ENCODE peak calls at places on chromosomes 11 and 22, in five cellular contexts. One of them, this sample, is unnamed. For H3K4me1 and H3K79me2, the result is how much of the 10 kb centered on the place peaks cover.

GRCh38 chr11:119338946-119339580 is 1.6 kb downstream of the C1QTNF5 start:
- DNase-seq in endothelial cell of umbilical vein: peak
- DNase-seq in HCT116: no peak
- DNase-seq in neural progenitor cell: no peak
- DNase-seq in fibroblast of lung: no peak
- DNase-seq in this sample: no peak

GRCh38 chr11:1221848-1222311 is 986 bp upstream of the MUC5B start:
- DNase-seq in HCT116: no peak
- DNase-seq in neural progenitor cell: no peak
- DNase-seq in fibroblast of lung: no peak
- DNase-seq in endothelial cell of umbilical vein: no peak
- DNase-seq in this sample: no peak

GRCh38 chr22:49554741-49555140 is 272.9 kb downstream of the BRD1 start:
- DNase-seq in endothelial cell of umbilical vein: no peak
- DNase-seq in fibroblast of lung: no peak
- DNase-seq in neural progenitor cell: no peak
- DNase-seq in HCT116: no peak
- DNase-seq in this sample: no peak

GRCh38 chr22:31626427-31627150 is 35.4 kb downstream of the PISD start:
- DNase-seq in neural progenitor cell: no peak
- DNase-seq in HCT116: no peak
- DNase-seq in endothelial cell of umbilical vein: no peak
- DNase-seq in fibroblast of lung: no peak
- DNase-seq in this sample: no peak

GRCh38 chr11:12692238-12693074 is 18.2 kb downstream of the TEAD1 start:
- DNase-seq in fibroblast of lung: peak
- DNase-seq in HCT116: peak
- DNase-seq in endothelial cell of umbilical vein: peak
- DNase-seq in neural progenitor cell: peak
- DNase-seq in this sample: peak

GRCh38 chr11:36023922-36024321 is 80.1 kb downstream of the LDLRAD3 start:
- DNase-seq in fibroblast of lung: peak
- DNase-seq in endothelial cell of umbilical vein: peak
- DNase-seq in HCT116: no peak
- DNase-seq in neural progenitor cell: no peak
- DNase-seq in this sample: peak

GRCh38 chr11:95248666-95249467 is 17.9 kb upstream of the SESN3 start:
- DNase-seq in fibroblast of lung: no peak
- DNase-seq in endothelial cell of umbilical vein: no peak
- DNase-seq in HCT116: no peak
- DNase-seq in neural progenitor cell: peak
- DNase-seq in this sample: no peak

GRCh38 chr11:8293171-8293570 is 29.5 kb upstream of the LMO1 start:
- DNase-seq in endothelial cell of umbilical vein: no peak
- DNase-seq in fibroblast of lung: no peak
- DNase-seq in neural progenitor cell: peak
- DNase-seq in HCT116: no peak
- DNase-seq in this sample: no peak

GRCh38 chr11:115291391-115291744 is 212.8 kb downstream of the CADM1 start:
- DNase-seq in neural progenitor cell: no peak
- DNase-seq in fibroblast of lung: no peak
- DNase-seq in endothelial cell of umbilical vein: no peak
- DNase-seq in HCT116: no peak
- DNase-seq in this sample: no peak

GRCh38 chr11:11608783-11609232 is 13.0 kb downstream of the GALNT18 start:
- DNase-seq in endothelial cell of umbilical vein: no peak
- DNase-seq in neural progenitor cell: no peak
- DNase-seq in HCT116: no peak
- DNase-seq in fibroblast of lung: peak
- DNase-seq in this sample: peak

GRCh38 chr11:11977206-11977938 is 31.1 kb downstream of the DKK3 start:
- DNase-seq in neural progenitor cell: no peak
- DNase-seq in fibroblast of lung: peak
- DNase-seq in endothelial cell of umbilical vein: peak
- DNase-seq in HCT116: peak
- DNase-seq in this sample: peak

GRCh38 chr11:14513800-14514199 is 6.4 kb downstream of the PSMA1 start:
- DNase-seq in HCT116: no peak
- DNase-seq in endothelial cell of umbilical vein: no peak
- DNase-seq in fibroblast of lung: no peak
- DNase-seq in neural progenitor cell: no peak
- DNase-seq in this sample: no peak

GRCh38 chr11:118612378-118612777 is 5.0 kb downstream of the PHLDB1 start:
- DNase-seq in neural progenitor cell: peak
- DNase-seq in fibroblast of lung: peak
- DNase-seq in endothelial cell of umbilical vein: peak
- DNase-seq in HCT116: no peak
- DNase-seq in this sample: no peak

GRCh38 chr22:41184679-41185078 is 20.4 kb upstream of the L3MBTL2 start:
- DNase-seq in endothelial cell of umbilical vein: peak
- DNase-seq in neural progenitor cell: no peak
- DNase-seq in fibroblast of lung: no peak
- DNase-seq in HCT116: no peak
- DNase-seq in this sample: no peak

GRCh38 chr11:8937159-8937558 is 4.4 kb upstream of the C11orf16 start:
- DNase-seq in fibroblast of lung: no peak
- DNase-seq in endothelial cell of umbilical vein: no peak
- DNase-seq in HCT116: no peak
- DNase-seq in neural progenitor cell: no peak
- DNase-seq in this sample: no peak

GRCh38 chr11:24622262-24622661 is 125.4 kb downstream of the LUZP2 start:
- DNase-seq in neural progenitor cell: no peak
- DNase-seq in fibroblast of lung: no peak
- DNase-seq in endothelial cell of umbilical vein: no peak
- DNase-seq in HCT116: no peak
- DNase-seq in this sample: no peak

GRCh38 chr22:38402204-38402603 is 52.8 kb downstream of the KCNJ4 start:
- DNase-seq in HCT116: no peak
- DNase-seq in fibroblast of lung: no peak
- DNase-seq in neural progenitor cell: no peak
- DNase-seq in endothelial cell of umbilical vein: no peak
- DNase-seq in this sample: no peak

GRCh38 chr11:61969838-61970452 is 2.5 kb upstream of the FTH1 start:
- DNase-seq in endothelial cell of umbilical vein: peak
- DNase-seq in neural progenitor cell: no peak
- DNase-seq in fibroblast of lung: peak
- DNase-seq in HCT116: no peak
- DNase-seq in this sample: peak

GRCh38 chr11:40290031-40290650 is 1169.3 kb downstream of the LRRC4C start:
- DNase-seq in HCT116: no peak
- DNase-seq in fibroblast of lung: peak
- DNase-seq in neural progenitor cell: no peak
- DNase-seq in endothelial cell of umbilical vein: no peak
- DNase-seq in this sample: peak

GRCh38 chr11:10076458-10077141 is 217.4 kb downstream of the SBF2 start:
- DNase-seq in endothelial cell of umbilical vein: peak
- DNase-seq in neural progenitor cell: peak
- DNase-seq in fibroblast of lung: peak
- DNase-seq in HCT116: peak
- DNase-seq in this sample: peak

GRCh38 chr22:31923166-31923565 is 21.2 kb upstream of the YWHAH start:
- DNase-seq in endothelial cell of umbilical vein: peak
- DNase-seq in HCT116: no peak
- DNase-seq in neural progenitor cell: no peak
- DNase-seq in fibroblast of lung: no peak
- DNase-seq in this sample: no peak

GRCh38 chr11:27076121-27076589 is 35.5 kb downstream of the BBOX1 start:
- DNase-seq in fibroblast of lung: no peak
- DNase-seq in neural progenitor cell: peak
- DNase-seq in endothelial cell of umbilical vein: no peak
- DNase-seq in HCT116: no peak
- DNase-seq in this sample: no peak

GRCh38 chr11:2404735-2405196 is 4.2 kb downstream of the TSSC4 start:
- DNase-seq in fibroblast of lung: no peak
- DNase-seq in endothelial cell of umbilical vein: no peak
- DNase-seq in neural progenitor cell: no peak
- DNase-seq in HCT116: no peak
- DNase-seq in this sample: no peak

GRCh38 chr11:75591371-75591770 is 29.3 kb downstream of the SERPINH1 start:
- DNase-seq in neural progenitor cell: no peak
- DNase-seq in HCT116: no peak
- DNase-seq in endothelial cell of umbilical vein: no peak
- DNase-seq in fibroblast of lung: no peak
- DNase-seq in this sample: no peak

GRCh38 chr11:47216141-47216798 is 1.5 kb downstream of the DDB2 start:
- DNase-seq in neural progenitor cell: peak
- DNase-seq in HCT116: peak
- DNase-seq in fibroblast of lung: peak
- DNase-seq in endothelial cell of umbilical vein: peak
- DNase-seq in this sample: peak

GRCh38 chr11:35825386-35825785 is 118.5 kb upstream of the LDLRAD3 start:
- DNase-seq in HCT116: no peak
- DNase-seq in fibroblast of lung: no peak
- DNase-seq in neural progenitor cell: no peak
- DNase-seq in endothelial cell of umbilical vein: no peak
- DNase-seq in this sample: no peak

GRCh38 chr11:44634401-44635281 is 69.2 kb downstream of the CD82 start:
- DNase-seq in HCT116: peak
- DNase-seq in endothelial cell of umbilical vein: peak
- DNase-seq in fibroblast of lung: peak
- DNase-seq in neural progenitor cell: peak
- DNase-seq in this sample: peak

GRCh38 chr11:101176381-101176780 is 46.8 kb upstream of the PGR start:
- DNase-seq in endothelial cell of umbilical vein: no peak
- DNase-seq in fibroblast of lung: no peak
- DNase-seq in HCT116: no peak
- DNase-seq in neural progenitor cell: no peak
- DNase-seq in this sample: no peak

GRCh38 chr11:3085052-3085451 is 27.8 kb upstream of the CARS1 start:
- DNase-seq in neural progenitor cell: no peak
- DNase-seq in HCT116: no peak
- DNase-seq in fibroblast of lung: no peak
- DNase-seq in endothelial cell of umbilical vein: no peak
- DNase-seq in this sample: no peak

GRCh38 chr11:107563702-107564101 is 1.8 kb downstream of the ALKBH8 start:
- DNase-seq in endothelial cell of umbilical vein: peak
- DNase-seq in fibroblast of lung: peak
- DNase-seq in HCT116: peak
- DNase-seq in neural progenitor cell: peak
- DNase-seq in this sample: peak

GRCh38 chr22:26399288-26399687 is 29.8 kb upstream of the ASPHD2 start:
- DNase-seq in HCT116: no peak
- DNase-seq in endothelial cell of umbilical vein: peak
- DNase-seq in neural progenitor cell: no peak
- DNase-seq in fibroblast of lung: no peak
- DNase-seq in this sample: no peak
- H3K4me1 ChIP-seq in HCT116: under half
- H3K4me1 ChIP-seq in endothelial cell of umbilical vein: under half
- H3K4me1 ChIP-seq in neural progenitor cell: under half
- H3K4me1 ChIP-seq in fibroblast of lung: under half
- H3K4me1 ChIP-seq in this sample: under half

DNA sequence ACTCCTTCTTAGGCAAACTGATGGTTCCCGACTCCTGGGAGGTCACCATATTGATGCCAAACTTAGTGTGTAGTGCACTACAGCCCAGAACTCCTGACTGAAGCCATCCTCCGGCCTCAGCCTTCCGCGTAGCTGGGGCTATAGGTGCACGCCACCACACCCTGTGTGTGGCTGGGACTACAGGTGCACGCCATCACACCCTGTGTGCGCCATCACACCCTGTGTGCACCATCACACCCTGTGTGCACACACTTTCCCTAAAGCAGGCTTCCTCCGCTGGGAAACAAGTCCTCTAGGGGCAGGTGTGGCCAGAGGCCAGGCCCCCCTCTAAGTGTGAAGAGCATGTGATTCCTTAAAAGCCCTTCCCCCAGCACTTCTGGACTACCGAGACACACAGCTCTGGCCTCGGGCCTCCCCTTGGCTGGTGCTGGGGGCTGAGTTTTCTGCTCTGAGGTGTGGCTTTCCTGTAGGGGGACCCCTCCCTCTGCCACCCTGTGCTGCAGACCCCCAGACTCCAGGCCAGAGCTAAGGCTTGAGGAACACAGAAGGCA is 81.7 kb downstream of the BCR start:
- DNase-seq in fibroblast of lung: no peak
- DNase-seq in endothelial cell of umbilical vein: no peak
- DNase-seq in neural progenitor cell: no peak
- DNase-seq in HCT116: no peak
- DNase-seq in this sample: no peak
- H3K79me2 ChIP-seq in fibroblast of lung: under half
- H3K79me2 ChIP-seq in endothelial cell of umbilical vein: under half
- H3K79me2 ChIP-seq in neural progenitor cell: under half
- H3K79me2 ChIP-seq in HCT116: under half
- H3K79me2 ChIP-seq in this sample: under half

DNA sequence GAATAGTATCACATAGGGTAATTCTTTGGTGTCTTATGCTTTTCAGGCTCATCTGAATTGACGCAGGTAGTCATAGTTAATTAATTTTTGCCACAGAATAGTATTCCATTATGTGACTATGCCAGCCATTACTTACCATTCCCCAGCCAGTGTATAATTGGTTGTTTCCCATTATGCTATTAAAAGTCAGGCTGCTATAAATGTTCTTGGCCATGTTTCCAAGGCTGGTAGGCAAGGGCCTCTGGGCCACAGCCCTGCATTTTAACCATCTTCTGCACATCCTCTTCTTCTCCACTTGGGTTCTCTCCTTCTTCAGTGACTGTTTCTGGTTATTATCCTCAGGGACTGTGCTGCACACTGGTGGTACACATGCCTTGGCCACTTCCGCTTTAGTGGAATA is 190.9 kb downstream of the ADAMTS15 start:
- DNase-seq in HCT116: no peak
- DNase-seq in neural progenitor cell: no peak
- DNase-seq in fibroblast of lung: no peak
- DNase-seq in endothelial cell of umbilical vein: no peak
- DNase-seq in this sample: no peak
- H3K4me1 ChIP-seq in HCT116: under half
- H3K4me1 ChIP-seq in neural progenitor cell: under half
- H3K4me1 ChIP-seq in fibroblast of lung: under half
- H3K4me1 ChIP-seq in endothelial cell of umbilical vein: under half
- H3K4me1 ChIP-seq in this sample: under half

DNA sequence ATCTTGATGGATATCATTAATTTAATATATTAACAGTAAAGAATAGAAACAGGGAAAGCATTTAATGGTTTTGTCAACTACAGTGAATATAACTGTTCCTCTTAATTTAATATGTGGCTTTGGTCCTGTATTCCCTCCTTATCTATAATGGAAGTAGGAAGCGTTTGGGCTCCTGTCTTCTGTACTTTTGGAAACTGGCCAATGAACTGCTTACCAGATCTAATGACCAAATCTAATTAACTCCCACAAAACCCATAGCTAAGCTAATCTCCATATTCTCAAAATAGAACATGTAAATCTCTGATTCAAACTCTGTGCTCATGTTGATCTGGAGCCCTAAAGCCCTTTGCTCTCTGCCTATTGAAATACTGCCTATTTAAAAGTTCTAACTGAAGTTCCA is 30.5 kb downstream of the SIK2 start:
- DNase-seq in endothelial cell of umbilical vein: no peak
- DNase-seq in fibroblast of lung: no peak
- DNase-seq in neural progenitor cell: no peak
- DNase-seq in HCT116: no peak
- DNase-seq in this sample: no peak
- H3K79me2 ChIP-seq in endothelial cell of umbilical vein: under half
- H3K79me2 ChIP-seq in fibroblast of lung: under half
- H3K79me2 ChIP-seq in neural progenitor cell: under half
- H3K79me2 ChIP-seq in HCT116: under half
- H3K79me2 ChIP-seq in this sample: under half